ENCODE peak calls at places on chromosomes 12 and 14, in four cellular contexts. One of them, this sample, is unnamed.

GRCh38 chr14:93114068-93114710 is 1.5 kb downstream of the ITPK1 start:
- DNase-seq in HCT116: no peak
- DNase-seq in GM12878: no peak
- DNase-seq in K562: no peak
- DNase-seq in this sample: no peak

GRCh38 chr14:22626590-22626989 is 17.6 kb downstream of the OR6J1 start:
- DNase-seq in GM12878: no peak
- DNase-seq in HCT116: no peak
- DNase-seq in K562: no peak
- DNase-seq in this sample: no peak

GRCh38 chr14:32637582-32637981 is 301.1 kb upstream of the NPAS3 start:
- DNase-seq in HCT116: no peak
- DNase-seq in K562: no peak
- DNase-seq in GM12878: no peak
- DNase-seq in this sample: no peak

GRCh38 chr12:100706029-100706428 is 88.5 kb upstream of the ANO4 start:
- DNase-seq in GM12878: no peak
- DNase-seq in HCT116: peak
- DNase-seq in K562: no peak
- DNase-seq in this sample: no peak

GRCh38 chr12:75825686-75826085 is 205.9 kb downstream of the PHLDA1 start:
- DNase-seq in HCT116: peak
- DNase-seq in GM12878: no peak
- DNase-seq in K562: no peak
- DNase-seq in this sample: no peak

GRCh38 chr14:44316647-44317432 is 190.2 kb downstream of the FSCB start:
- DNase-seq in HCT116: peak
- DNase-seq in GM12878: no peak
- DNase-seq in K562: peak
- DNase-seq in this sample: no peak

GRCh38 chr14:80315681-80316080 is 104.4 kb upstream of the DIO2 start:
- DNase-seq in GM12878: no peak
- DNase-seq in HCT116: no peak
- DNase-seq in K562: no peak
- DNase-seq in this sample: no peak

GRCh38 chr14:80940146-80940545 is 1.4 kb downstream of the CEP128 start:
- DNase-seq in GM12878: no peak
- DNase-seq in K562: no peak
- DNase-seq in HCT116: no peak
- DNase-seq in this sample: no peak

GRCh38 chr12:53352331-53353258 is 16.4 kb upstream of the SP7 start:
- DNase-seq in K562: peak
- DNase-seq in GM12878: peak
- DNase-seq in HCT116: peak
- DNase-seq in this sample: no peak

GRCh38 chr12:50732591-50732990 is 31.3 kb upstream of the ATF1 start:
- DNase-seq in HCT116: peak
- DNase-seq in GM12878: no peak
- DNase-seq in K562: no peak
- DNase-seq in this sample: no peak
- TF ChIP-seq EGR1 in HCT116: no peak
- TF ChIP-seq EGR1 in GM12878: no peak
- TF ChIP-seq EGR1 in K562: no peak
- TF ChIP-seq EGR1 in this sample: no peak

GRCh38 chr12:105204916-105205315 is 31.1 kb downstream of the APPL2 start:
- DNase-seq in GM12878: no peak
- DNase-seq in K562: no peak
- DNase-seq in HCT116: no peak
- DNase-seq in this sample: no peak
- TF ChIP-seq EGR1 in GM12878: no peak
- TF ChIP-seq EGR1 in K562: no peak
- TF ChIP-seq EGR1 in HCT116: no peak
- TF ChIP-seq EGR1 in this sample: no peak

DNA sequence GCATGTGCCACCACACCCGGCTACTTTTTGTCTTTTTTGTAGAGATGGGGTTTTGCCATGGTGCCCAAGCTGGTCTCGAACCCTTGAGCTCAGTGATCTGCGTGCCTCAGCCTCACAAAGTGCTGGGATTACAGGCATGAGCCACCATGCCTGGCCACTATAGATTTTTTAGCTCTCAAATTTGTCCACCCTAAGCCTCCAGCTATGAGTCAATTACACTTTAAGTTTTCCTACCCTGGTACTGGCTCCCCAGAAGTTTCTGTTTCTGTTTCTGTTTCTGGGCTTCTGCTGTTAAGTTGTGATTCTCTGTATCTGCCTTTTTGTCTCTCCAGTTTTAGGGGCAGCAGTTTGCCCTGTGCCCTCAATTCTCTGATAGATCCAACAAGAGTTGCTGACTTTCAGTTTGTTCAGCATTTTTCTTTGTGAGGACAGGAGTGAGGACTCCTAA is 4.4 kb upstream of the TINF2 start:
- DNase-seq in HCT116: no peak
- DNase-seq in GM12878: peak
- DNase-seq in K562: no peak
- DNase-seq in this sample: no peak
- TF ChIP-seq EGR1 in HCT116: no peak
- TF ChIP-seq EGR1 in GM12878: no peak
- TF ChIP-seq EGR1 in K562: no peak
- TF ChIP-seq EGR1 in this sample: no peak

GRCh38 chr14:71166434-71166833 is 259.2 kb downstream of the PCNX1 start:
- DNase-seq in HCT116: peak
- DNase-seq in GM12878: no peak
- DNase-seq in K562: peak
- DNase-seq in this sample: no peak
- TF ChIP-seq EGR1 in HCT116: no peak
- TF ChIP-seq EGR1 in GM12878: no peak
- TF ChIP-seq EGR1 in K562: no peak
- TF ChIP-seq EGR1 in this sample: no peak

GRCh38 chr12:102735104-102735503 is 181.9 kb downstream of the PAH start:
- DNase-seq in HCT116: no peak
- DNase-seq in GM12878: peak
- DNase-seq in K562: no peak
- DNase-seq in this sample: no peak
- TF ChIP-seq EGR1 in HCT116: no peak
- TF ChIP-seq EGR1 in GM12878: no peak
- TF ChIP-seq EGR1 in K562: no peak
- TF ChIP-seq EGR1 in this sample: no peak

GRCh38 chr12:45439039-45439438 is 223.1 kb downstream of the ANO6 start:
- DNase-seq in HCT116: peak
- DNase-seq in GM12878: no peak
- DNase-seq in K562: no peak
- DNase-seq in this sample: no peak
- TF ChIP-seq EGR1 in HCT116: no peak
- TF ChIP-seq EGR1 in GM12878: no peak
- TF ChIP-seq EGR1 in K562: peak
- TF ChIP-seq EGR1 in this sample: no peak

GRCh38 chr12:122902854-122903703 is 7.2 kb upstream of the VPS37B start:
- DNase-seq in GM12878: no peak
- DNase-seq in K562: no peak
- DNase-seq in HCT116: no peak
- DNase-seq in this sample: no peak

GRCh38 chr12:122908915-122909314 is 13.0 kb upstream of the VPS37B start:
- DNase-seq in HCT116: no peak
- DNase-seq in K562: no peak
- DNase-seq in GM12878: no peak
- DNase-seq in this sample: no peak

GRCh38 chr12:122899887-122900286 is 4.0 kb upstream of the VPS37B start:
- DNase-seq in K562: no peak
- DNase-seq in GM12878: no peak
- DNase-seq in HCT116: no peak
- DNase-seq in this sample: no peak

GRCh38 chr12:122909442-122910288 is 13.7 kb upstream of the VPS37B start:
- DNase-seq in K562: no peak
- DNase-seq in HCT116: no peak
- DNase-seq in GM12878: no peak
- DNase-seq in this sample: no peak

DNA sequence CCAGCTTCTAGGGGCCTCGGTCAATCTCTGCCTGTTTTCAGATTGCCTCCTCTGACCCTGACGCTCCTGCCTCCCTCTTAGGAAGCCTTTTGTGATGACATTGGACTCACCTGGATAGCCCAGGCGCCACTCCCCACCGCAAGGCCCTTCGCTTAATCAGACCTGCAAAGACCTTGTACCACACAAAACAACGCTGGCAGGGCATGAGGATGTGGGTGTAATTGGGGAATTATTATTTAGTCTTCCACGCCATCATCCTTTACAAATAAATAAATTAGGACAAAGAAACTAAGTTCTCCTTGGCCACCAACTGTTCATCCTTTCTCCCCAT is 7.7 kb upstream of the VPS37B start:
- DNase-seq in K562: no peak
- DNase-seq in GM12878: no peak
- DNase-seq in HCT116: no peak
- DNase-seq in this sample: no peak
- TF ChIP-seq EGR1 in K562: no peak
- TF ChIP-seq EGR1 in GM12878: no peak
- TF ChIP-seq EGR1 in HCT116: no peak
- TF ChIP-seq EGR1 in this sample: no peak

GRCh38 chr14:90383731-90384542 is 12.9 kb upstream of the CALM1 start:
- DNase-seq in GM12878: no peak
- DNase-seq in HCT116: no peak
- DNase-seq in K562: peak
- DNase-seq in this sample: peak
- TF ChIP-seq EGR1 in GM12878: no peak
- TF ChIP-seq EGR1 in HCT116: no peak
- TF ChIP-seq EGR1 in K562: no peak
- TF ChIP-seq EGR1 in this sample: no peak

This sample was measured in H1.